ENCODE peak calls at places on chromosome 1, in five cellular contexts. E is brain pericyte, U is pancreas, Q is dorsolateral prefrontal cortex, O is NCI-H1417 treated with DMSO at 0.1 percent for 48 hours. N is an unnamed sample.

GRCh38 chr1:13732971-13733667 is 33.1 kb downstream of the PRDM2 start:
- DNase-seq in E (no peak), U (no peak), Q (no peak), O (no peak), N (no peak)

GRCh38 chr1:107727866-107728265 is 237.1 kb downstream of the VAV3 start:
- DNase-seq in E (no peak), U (no peak), Q (no peak), O (no peak), N (no peak)

GRCh38 chr1:22864886-22865285 is 107.8 kb downstream of the LACTBL1 start:
- DNase-seq in E (no peak), U (no peak), Q (no peak), O (no peak), N (no peak)

GRCh38 chr1:107530543-107530942 is 389.7 kb downstream of the NTNG1 start:
- DNase-seq in E (no peak), U (no peak), Q (no peak), O (no peak), N (no peak)

GRCh38 chr1:9127395-9128160 is 1.3 kb downstream of the GPR157 start:
- DNase-seq in E (no peak), U (peak; percentile 28), Q (no peak), O (no peak), N (no peak)

GRCh38 chr1:175641633-175642032 is 101.8 kb downstream of the TNR start:
- DNase-seq in E (no peak), U (no peak), Q (no peak), O (no peak), N (no peak)

GRCh38 chr1:184891440-184891839 is 82.9 kb downstream of the NIBAN1 start:
- DNase-seq in E (no peak), U (no peak), Q (no peak), O (no peak), N (no peak)

GRCh38 chr1:211472724-211473123 is 19.2 kb downstream of the RD3 start:
- DNase-seq in E (no peak), U (no peak), Q (no peak), O (no peak), N (no peak)

GRCh38 chr1:164760585-164760968 is 201.6 kb downstream of the PBX1 start:
- DNase-seq in E (no peak), U (no peak), Q (no peak), O (no peak), N (no peak)

GRCh38 chr1:61253059-61253735 is 170.8 kb downstream of the NFIA start:
- DNase-seq in E (no peak), U (peak; percentile 73), Q (peak; percentile 77), O (no peak), N (no peak)

GRCh38 chr1:201636065-201636464 is 97.1 kb downstream of the NAV1 start:
- DNase-seq in E (no peak), U (no peak), Q (no peak), O (no peak), N (no peak)

GRCh38 chr1:56477164-56478111 is 101.9 kb downstream of the PLPP3 start:
- DNase-seq in E (no peak), U (peak; percentile 61), Q (peak; percentile 47), O (no peak), N (no peak)

GRCh38 chr1:94017155-94017829 is 103.7 kb downstream of the ABCA4 start:
- DNase-seq in E (no peak), U (no peak), Q (no peak), O (no peak), N (no peak)

GRCh38 chr1:64042331-64043100 is 160.9 kb upstream of the UBE2U start:
- DNase-seq in E (peak; percentile 65), U (peak; percentile 28), Q (no peak), O (no peak), N (no peak)

GRCh38 chr1:198494658-198495103 is 45.8 kb downstream of the ATP6V1G3 start:
- DNase-seq in E (no peak), U (no peak), Q (no peak), O (no peak), N (no peak)

N was measured in 8988T.